ENCODE peak calls at places on chromosomes 5 and 9, in five cellular contexts. One of them, this sample, is unnamed.
A peak's percentile ranks its signal among the peaks of the same experiment; 100 is the strongest.

GRCh38 chr9:27194401-27195091 is 85.5 kb downstream of the TEK start:
- DNase-seq in stomach: no peak
- DNase-seq in HepG2: no peak
- DNase-seq in tibial nerve: no peak
- DNase-seq in transverse colon: no peak
- DNase-seq in this sample: no peak

GRCh38 chr9:108041551-108041950 is 552.0 kb upstream of the KLF4 start:
- DNase-seq in HepG2: no peak
- DNase-seq in transverse colon: no peak
- DNase-seq in tibial nerve: no peak
- DNase-seq in stomach: no peak
- DNase-seq in this sample: no peak

GRCh38 chr5:122099060-122099790 is 21.2 kb upstream of the LOX start:
- DNase-seq in stomach: no peak
- DNase-seq in tibial nerve: no peak
- DNase-seq in HepG2: no peak
- DNase-seq in transverse colon: no peak
- DNase-seq in this sample: no peak

GRCh38 chr5:42984307-42984706 is 55.8 kb downstream of the ANXA2R start:
- DNase-seq in transverse colon: no peak
- DNase-seq in stomach: no peak
- DNase-seq in HepG2: no peak
- DNase-seq in tibial nerve: no peak
- DNase-seq in this sample: no peak

GRCh38 chr5:91591076-91591475 is 208.0 kb upstream of the ARRDC3 start:
- DNase-seq in HepG2: no peak
- DNase-seq in tibial nerve: no peak
- DNase-seq in stomach: no peak
- DNase-seq in transverse colon: no peak
- DNase-seq in this sample: no peak

GRCh38 chr5:128825826-128826225 is 139.5 kb upstream of the SLC27A6 start:
- DNase-seq in stomach: no peak
- DNase-seq in tibial nerve: no peak
- DNase-seq in HepG2: no peak
- DNase-seq in transverse colon: no peak
- DNase-seq in this sample: no peak

GRCh38 chr5:2007906-2008437 is 125.2 kb upstream of the IRX4 start:
- DNase-seq in transverse colon: no peak
- DNase-seq in tibial nerve: no peak
- DNase-seq in HepG2: no peak
- DNase-seq in stomach: no peak
- DNase-seq in this sample: peak; percentile 87

GRCh38 chr9:138053996-138054752 is 176.6 kb downstream of the CACNA1B start:
- DNase-seq in transverse colon: no peak
- DNase-seq in tibial nerve: no peak
- DNase-seq in stomach: peak; percentile 18
- DNase-seq in HepG2: no peak
- DNase-seq in this sample: peak; percentile 39

GRCh38 chr9:76701441-76702031 is 62.7 kb upstream of the PCA3 start:
- DNase-seq in stomach: no peak
- DNase-seq in tibial nerve: no peak
- DNase-seq in transverse colon: no peak
- DNase-seq in HepG2: no peak
- DNase-seq in this sample: no peak

GRCh38 chr5:72291601-72292000 is 28.4 kb downstream of the MRPS27 start:
- DNase-seq in transverse colon: no peak
- DNase-seq in HepG2: no peak
- DNase-seq in tibial nerve: no peak
- DNase-seq in stomach: no peak
- DNase-seq in this sample: no peak

GRCh38 chr5:75611324-75612210 is at the start of gene ANKDD1B:
- DNase-seq in stomach: peak; percentile 38
- DNase-seq in tibial nerve: no peak
- DNase-seq in HepG2: no peak
- DNase-seq in transverse colon: peak; percentile 34
- DNase-seq in this sample: peak; percentile 70

GRCh38 chr9:88578486-88579362 is 43.7 kb downstream of the NXNL2 start:
- DNase-seq in tibial nerve: peak; percentile 80
- DNase-seq in transverse colon: peak; percentile 85
- DNase-seq in HepG2: peak; percentile 39
- DNase-seq in stomach: peak; percentile 89
- DNase-seq in this sample: peak; percentile 89

GRCh38 chr5:139751236-139751635 is 44.4 kb upstream of the PSD2 start:
- DNase-seq in tibial nerve: no peak
- DNase-seq in transverse colon: no peak
- DNase-seq in HepG2: no peak
- DNase-seq in stomach: no peak
- DNase-seq in this sample: no peak

GRCh38 chr5:132782101-132782500 is 5.1 kb upstream of the SEPTIN8 start:
- DNase-seq in tibial nerve: no peak
- DNase-seq in transverse colon: no peak
- DNase-seq in stomach: no peak
- DNase-seq in HepG2: no peak
- DNase-seq in this sample: peak; percentile 57

GRCh38 chr5:116731432-116731831 is 156.8 kb upstream of the SEMA6A start:
- DNase-seq in HepG2: no peak
- DNase-seq in tibial nerve: no peak
- DNase-seq in stomach: no peak
- DNase-seq in transverse colon: no peak
- DNase-seq in this sample: no peak

GRCh38 chr5:59021286-59021673 is 438.4 kb downstream of the RAB3C start:
- DNase-seq in HepG2: no peak
- DNase-seq in stomach: no peak
- DNase-seq in transverse colon: no peak
- DNase-seq in tibial nerve: no peak
- DNase-seq in this sample: no peak

GRCh38 chr5:132526290-132526973 is 16.9 kb downstream of the IL5 start:
- DNase-seq in HepG2: peak; percentile 66
- DNase-seq in tibial nerve: peak; percentile 75
- DNase-seq in transverse colon: peak; percentile 17
- DNase-seq in stomach: peak; percentile 53
- DNase-seq in this sample: no peak

GRCh38 chr5:12480487-12480886 is 576.2 kb upstream of the CTNND2 start:
- DNase-seq in stomach: no peak
- DNase-seq in tibial nerve: no peak
- DNase-seq in HepG2: no peak
- DNase-seq in transverse colon: no peak
- DNase-seq in this sample: no peak

GRCh38 chr5:35783551-35783950 is 73.1 kb upstream of the IL7R start:
- DNase-seq in stomach: no peak
- DNase-seq in tibial nerve: no peak
- DNase-seq in transverse colon: no peak
- DNase-seq in HepG2: no peak
- DNase-seq in this sample: no peak

GRCh38 chr9:96302021-96302420 is at the start of gene HSD17B3:
- DNase-seq in tibial nerve: no peak
- DNase-seq in transverse colon: no peak
- DNase-seq in HepG2: peak; percentile 7
- DNase-seq in stomach: no peak
- DNase-seq in this sample: no peak

GRCh38 chr5:29518176-29518575 is 1675.3 kb upstream of the CDH6 start:
- DNase-seq in transverse colon: no peak
- DNase-seq in tibial nerve: no peak
- DNase-seq in HepG2: no peak
- DNase-seq in stomach: no peak
- DNase-seq in this sample: no peak

GRCh38 chr9:129037767-129038098 is 1.3 kb downstream of the MIGA2 start:
- DNase-seq in transverse colon: no peak
- DNase-seq in HepG2: no peak
- DNase-seq in stomach: no peak
- DNase-seq in tibial nerve: no peak
- DNase-seq in this sample: peak; percentile 80

GRCh38 chr9:83239787-83240186 is 176.8 kb upstream of the RASEF start:
- DNase-seq in stomach: no peak
- DNase-seq in transverse colon: no peak
- DNase-seq in HepG2: no peak
- DNase-seq in tibial nerve: no peak
- DNase-seq in this sample: no peak

GRCh38 chr5:24397601-24398000 is 247.2 kb downstream of the CDH10 start:
- DNase-seq in transverse colon: no peak
- DNase-seq in stomach: no peak
- DNase-seq in tibial nerve: no peak
- DNase-seq in HepG2: no peak
- DNase-seq in this sample: no peak

GRCh38 chr5:124655943-124656459 is 90.4 kb downstream of the ZNF608 start:
- DNase-seq in HepG2: peak; percentile 97
- DNase-seq in transverse colon: peak; percentile 80
- DNase-seq in stomach: peak; percentile 70
- DNase-seq in tibial nerve: no peak
- DNase-seq in this sample: no peak

DNA sequence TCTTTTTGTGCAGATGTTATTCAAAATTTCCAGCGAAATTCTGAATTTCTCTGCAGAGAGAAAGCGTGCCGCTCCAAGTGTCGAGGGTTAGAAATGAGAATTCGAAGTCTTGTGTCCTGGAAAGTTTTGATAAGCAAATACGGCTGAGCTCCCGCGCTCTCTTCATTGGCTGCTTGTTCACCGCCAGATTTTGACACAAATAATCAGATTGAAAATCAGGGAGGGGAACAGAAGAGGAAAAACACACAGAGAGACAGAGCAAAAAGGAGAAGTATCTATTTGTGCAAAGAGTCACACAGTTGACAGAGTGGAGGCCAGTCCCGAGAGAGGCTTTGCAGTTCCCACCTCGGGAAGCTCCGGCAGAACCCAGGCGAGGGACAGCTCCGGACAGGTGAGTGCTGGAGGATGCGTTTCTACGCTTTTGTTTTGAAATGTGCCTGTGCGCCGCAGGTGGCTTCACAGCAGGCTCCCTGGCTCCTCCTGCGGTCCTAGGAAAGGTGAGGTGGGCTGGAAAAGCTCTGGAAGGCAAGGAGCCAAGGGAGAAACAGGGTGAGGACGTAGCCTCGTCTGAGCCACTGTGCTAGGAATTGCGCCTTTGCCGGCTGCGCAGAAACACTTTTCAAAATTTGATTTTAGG is at the start of gene GFI1B:
- DNase-seq in transverse colon: no peak
- DNase-seq in tibial nerve: no peak
- DNase-seq in stomach: no peak
- DNase-seq in HepG2: no peak
- DNase-seq in this sample: no peak
- TF ChIP-seq EP300 in transverse colon: no peak
- TF ChIP-seq EP300 in tibial nerve: no peak
- TF ChIP-seq EP300 in stomach: no peak
- TF ChIP-seq EP300 in HepG2: no peak
- TF ChIP-seq EP300 in this sample: no peak

GRCh38 chr5:147393866-147394265 is 116.0 kb downstream of the DPYSL3 start:
- DNase-seq in stomach: no peak
- DNase-seq in tibial nerve: no peak
- DNase-seq in transverse colon: no peak
- DNase-seq in HepG2: no peak
- DNase-seq in this sample: no peak
- TF ChIP-seq CTCF in stomach: no peak
- TF ChIP-seq CTCF in tibial nerve: no peak
- TF ChIP-seq CTCF in transverse colon: no peak
- TF ChIP-seq CTCF in HepG2: no peak
- TF ChIP-seq CTCF in this sample: peak; percentile 28

GRCh38 chr5:135533346-135533745 is 2.4 kb downstream of the NEUROG1 start:
- DNase-seq in tibial nerve: no peak
- DNase-seq in transverse colon: no peak
- DNase-seq in HepG2: no peak
- DNase-seq in stomach: no peak
- DNase-seq in this sample: no peak
- H3K27me3 ChIP-seq in tibial nerve: no peaks in the 10 kb centered on the region
- H3K27me3 ChIP-seq in transverse colon: peaks cover 100% of the 10 kb centered on the region
- H3K27me3 ChIP-seq in HepG2: peaks cover 45% of the 10 kb centered on the region
- H3K27me3 ChIP-seq in stomach: peaks cover 77% of the 10 kb centered on the region
- H3K27me3 ChIP-seq in this sample: peaks cover 38% of the 10 kb centered on the region

GRCh38 chr9:84991506-84991855 is 322.0 kb downstream of the NTRK2 start:
- DNase-seq in transverse colon: no peak
- DNase-seq in tibial nerve: no peak
- DNase-seq in stomach: no peak
- DNase-seq in HepG2: no peak
- DNase-seq in this sample: no peak
- TF ChIP-seq EP300 in transverse colon: no peak
- TF ChIP-seq EP300 in tibial nerve: no peak
- TF ChIP-seq EP300 in stomach: no peak
- TF ChIP-seq EP300 in HepG2: no peak
- TF ChIP-seq EP300 in this sample: no peak

DNA sequence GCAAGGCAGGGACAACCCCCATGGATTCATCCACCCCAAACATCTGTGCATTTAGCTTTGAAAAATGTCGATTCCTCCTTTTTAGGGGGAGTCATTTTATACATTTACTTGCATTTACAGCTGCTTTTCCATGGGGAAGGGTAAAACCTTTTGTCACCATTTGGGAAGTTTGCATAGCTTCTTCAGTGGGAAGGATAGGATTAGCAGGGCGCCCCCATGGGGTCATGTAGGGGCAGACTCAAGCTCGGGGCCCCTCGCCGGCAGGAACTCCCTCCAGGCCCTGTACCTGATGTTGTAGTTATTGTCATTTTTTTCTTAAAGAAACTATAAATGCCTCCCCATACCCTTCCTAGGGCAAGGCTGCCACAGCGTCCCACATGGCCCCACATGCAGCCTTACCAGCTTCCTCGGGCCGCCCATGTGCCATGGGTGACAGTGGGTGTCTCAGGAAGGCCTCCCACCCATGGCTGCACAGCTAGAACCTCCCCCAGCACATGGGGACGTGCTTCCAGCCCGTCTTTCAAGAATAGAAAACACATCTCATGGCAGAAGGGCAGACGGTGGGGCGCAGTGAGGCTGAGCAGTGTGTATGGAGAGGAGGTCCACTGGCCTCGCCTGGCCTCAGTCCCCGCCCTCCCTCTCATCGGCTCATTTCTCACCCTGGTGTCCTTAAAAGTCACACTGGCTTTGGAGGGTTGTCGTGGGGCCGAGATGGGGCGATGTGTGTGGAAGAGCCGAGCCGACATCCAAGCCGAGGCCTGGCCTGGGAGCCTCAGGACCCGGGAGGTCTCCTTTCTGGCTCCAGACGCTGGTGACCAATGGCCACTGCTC is 76.1 kb upstream of the OTULINL start:
- DNase-seq in transverse colon: no peak
- DNase-seq in stomach: no peak
- DNase-seq in tibial nerve: no peak
- DNase-seq in HepG2: no peak
- DNase-seq in this sample: no peak
- TF ChIP-seq CTCF in transverse colon: no peak
- TF ChIP-seq CTCF in stomach: no peak
- TF ChIP-seq CTCF in tibial nerve: no peak
- TF ChIP-seq CTCF in HepG2: no peak
- TF ChIP-seq CTCF in this sample: no peak

GRCh38 chr5:154491951-154492350 is 13.9 kb upstream of the HAND1 start:
- DNase-seq in transverse colon: no peak
- DNase-seq in HepG2: no peak
- DNase-seq in tibial nerve: no peak
- DNase-seq in stomach: no peak
- DNase-seq in this sample: peak; percentile 15
- H3K27me3 ChIP-seq in transverse colon: peaks cover 88% of the 10 kb centered on the region
- H3K27me3 ChIP-seq in HepG2: peaks cover 28% of the 10 kb centered on the region
- H3K27me3 ChIP-seq in tibial nerve: no peaks in the 10 kb centered on the region
- H3K27me3 ChIP-seq in stomach: peaks cover 41% of the 10 kb centered on the region
- H3K27me3 ChIP-seq in this sample: peaks cover 4% of the 10 kb centered on the region

This sample was measured in sigmoid colon.